ENCODE peak calls at places on chromosome 20, in six cellular contexts. J is fibroblast of lung, N is K562, S is iPS DF 6.9, G is adrenal gland, T is left ventricle myocardium inferior. I is an unnamed sample.

GRCh38 chr20:8454137-8454712 is 322.2 kb downstream of the PLCB1 start:
- DNase-seq in S (peak; percentile 29), J (peak; percentile 88), T (no peak), N (no peak), G (peak; percentile 79), I (peak; percentile 23)

GRCh38 chr20:58077282-58077681 is 151.2 kb downstream of the ANKRD60 start:
- DNase-seq in N (no peak), J (no peak), G (no peak), T (no peak), S (no peak), I (no peak)

GRCh38 chr20:51446656-51447055 is 95.9 kb downstream of the NFATC2 start:
- DNase-seq in S (no peak), G (peak; percentile 44), J (peak; percentile 78), N (peak; percentile 44), T (no peak), I (no peak)

GRCh38 chr20:47351643-47352331 is 4.7 kb downstream of the ZMYND8 start:
- DNase-seq in S (no peak), G (no peak), T (no peak), J (no peak), N (peak; percentile 72), I (no peak)

GRCh38 chr20:48128436-48128835 is 343.2 kb upstream of the SULF2 start:
- DNase-seq in J (no peak), G (no peak), T (no peak), S (no peak), N (no peak), I (no peak)

GRCh38 chr20:19761853-19762252 is 3.8 kb downstream of the RIN2 start:
- DNase-seq in J (no peak), G (no peak), T (no peak), S (no peak), N (no peak), I (peak; percentile 18)

GRCh38 chr20:33832113-33832853 is 21.1 kb downstream of the CHMP4B start:
- DNase-seq in G (peak; percentile 23), N (no peak), J (no peak), S (no peak), T (no peak), I (no peak)

GRCh38 chr20:33866398-33867079 is 55.4 kb downstream of the CHMP4B start:
- DNase-seq in T (no peak), S (no peak), N (no peak), G (no peak), J (no peak), I (no peak)

GRCh38 chr20:4848041-4848440 is 126.3 kb downstream of the PRND start:
- DNase-seq in G (no peak), N (no peak), S (no peak), T (no peak), J (no peak), I (no peak)

GRCh38 chr20:32474009-32474716 is 111.0 kb downstream of the NOL4L start:
- DNase-seq in G (peak; percentile 48), J (no peak), N (peak; percentile 44), T (no peak), S (no peak), I (no peak)

GRCh38 chr20:4873396-4873795 is 127.9 kb downstream of the SLC23A2 start:
- DNase-seq in S (no peak), T (no peak), J (no peak), N (no peak), G (no peak), I (no peak)

GRCh38 chr20:59628171-59628570 is 23.8 kb downstream of the PHACTR3 start:
- DNase-seq in G (no peak), J (no peak), S (no peak), T (no peak), N (no peak), I (no peak)

GRCh38 chr20:6632187-6632586 is 135.3 kb upstream of the BMP2 start:
- DNase-seq in T (peak; percentile 27), S (no peak), G (peak; percentile 73), J (peak; percentile 61), N (peak; percentile 1), I (no peak)

GRCh38 chr20:48503166-48503815 is 324.5 kb downstream of the PREX1 start:
- DNase-seq in N (no peak), T (no peak), S (no peak), J (no peak), G (no peak), I (no peak)

GRCh38 chr20:11153819-11154218 is 480.0 kb upstream of the JAG1 start:
- DNase-seq in S (no peak), J (no peak), T (no peak), N (no peak), G (no peak), I (no peak)

GRCh38 chr20:10314198-10314597 is 95.6 kb downstream of the SNAP25 start:
- DNase-seq in N (no peak), J (peak; percentile 88), T (no peak), S (no peak), G (no peak), I (no peak)

GRCh38 chr20:59273699-59274380 is 26.6 kb upstream of the EDN3 start:
- DNase-seq in J (no peak), S (no peak), N (peak; percentile 1), T (no peak), G (no peak), I (no peak)

GRCh38 chr20:32285621-32286334 is 8.3 kb downstream of the KIF3B start:
- DNase-seq in J (peak; percentile 57), N (peak; percentile 87), S (no peak), G (no peak), T (no peak), I (no peak)

GRCh38 chr20:22836211-22836610 is 198.9 kb upstream of the SSTR4 start:
- DNase-seq in S (no peak), T (no peak), J (no peak), G (no peak), N (no peak), I (no peak)

GRCh38 chr20:56259948-56260347 is 11.4 kb downstream of the MC3R start:
- DNase-seq in N (no peak), J (no peak), S (no peak), T (no peak), G (no peak), I (no peak)

DNA sequence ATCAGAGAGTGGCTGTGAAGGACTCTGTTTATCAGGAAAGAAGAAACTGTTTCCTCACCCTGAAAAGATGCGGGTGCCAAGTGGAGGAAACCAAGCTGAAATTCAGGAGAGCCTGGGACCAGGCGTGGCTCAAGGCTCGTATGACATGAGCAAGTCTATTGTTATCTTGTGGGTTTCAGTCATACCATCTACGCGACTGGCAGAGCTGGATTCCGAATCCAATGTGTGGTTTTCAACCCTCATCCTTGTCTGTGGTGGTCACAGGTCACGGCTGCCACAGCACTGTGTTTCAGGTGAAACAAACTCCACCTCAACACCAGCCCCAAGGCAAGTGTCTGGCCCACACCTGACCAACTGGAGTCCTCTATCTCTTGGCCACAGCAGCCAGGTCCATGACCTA is 9.1 kb downstream of the MC3R start:
- DNase-seq in G (no peak), N (no peak), J (no peak), T (no peak), S (no peak), I (no peak)
- H3K9me3 ChIP-seq in G (no peaks in the 10 kb centered on the region), N (no peaks in the 10 kb centered on the region), J (no peaks in the 10 kb centered on the region), T (no peaks in the 10 kb centered on the region), S (peaks cover 5% of the 10 kb centered on the region), I (no peaks in the 10 kb centered on the region)

DNA sequence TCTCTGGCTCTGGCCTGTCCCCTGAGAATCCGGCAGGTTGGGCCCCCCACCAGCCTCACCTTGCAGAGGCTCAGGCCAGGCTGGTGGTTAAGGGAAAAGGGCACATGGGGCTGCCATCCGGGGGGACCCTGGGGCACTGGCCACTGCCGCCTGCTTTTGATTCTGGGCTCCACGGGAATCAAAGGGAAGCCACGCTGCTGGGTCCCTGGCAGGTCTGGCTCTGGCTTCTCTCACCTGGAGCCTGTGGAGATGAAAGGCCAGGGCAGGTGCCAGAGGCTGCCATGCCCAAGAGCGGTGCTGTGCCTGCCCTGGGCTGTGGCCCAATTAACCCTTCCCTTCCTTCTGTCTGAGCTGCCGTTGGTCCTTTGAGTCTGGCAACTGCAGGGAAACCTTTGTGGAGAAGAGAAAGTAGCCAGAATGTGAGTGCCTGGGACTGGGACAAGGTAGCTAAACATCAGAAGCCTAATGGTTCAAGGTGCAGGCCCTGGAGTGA is 9.4 kb upstream of the CDH22 start:
- DNase-seq in G (no peak), T (no peak), S (no peak), J (no peak), N (no peak), I (no peak)
- H3K27me3 ChIP-seq in G (peaks cover 33% of the 10 kb centered on the region), T (peaks cover 98% of the 10 kb centered on the region), S (peaks cover 7% of the 10 kb centered on the region), J (peaks cover 53% of the 10 kb centered on the region), N (peaks cover 38% of the 10 kb centered on the region), I (peaks cover 63% of the 10 kb centered on the region)

GRCh38 chr20:3189561-3190131 is 14.8 kb downstream of the DDRGK1 start:
- DNase-seq in T (no peak), S (no peak), N (no peak), J (no peak), G (no peak), I (no peak)

GRCh38 chr20:3188823-3189413 is 15.6 kb downstream of the DDRGK1 start:
- DNase-seq in S (no peak), N (no peak), J (no peak), T (no peak), G (no peak), I (no peak)

GRCh38 chr20:3192226-3193015 is 12.1 kb downstream of the DDRGK1 start:
- DNase-seq in N (no peak), G (no peak), T (no peak), J (no peak), S (no peak), I (no peak)

GRCh38 chr20:3193806-3194616 is 10.5 kb downstream of the DDRGK1 start:
- DNase-seq in J (no peak), S (no peak), G (no peak), T (no peak), N (no peak), I (no peak)

DNA sequence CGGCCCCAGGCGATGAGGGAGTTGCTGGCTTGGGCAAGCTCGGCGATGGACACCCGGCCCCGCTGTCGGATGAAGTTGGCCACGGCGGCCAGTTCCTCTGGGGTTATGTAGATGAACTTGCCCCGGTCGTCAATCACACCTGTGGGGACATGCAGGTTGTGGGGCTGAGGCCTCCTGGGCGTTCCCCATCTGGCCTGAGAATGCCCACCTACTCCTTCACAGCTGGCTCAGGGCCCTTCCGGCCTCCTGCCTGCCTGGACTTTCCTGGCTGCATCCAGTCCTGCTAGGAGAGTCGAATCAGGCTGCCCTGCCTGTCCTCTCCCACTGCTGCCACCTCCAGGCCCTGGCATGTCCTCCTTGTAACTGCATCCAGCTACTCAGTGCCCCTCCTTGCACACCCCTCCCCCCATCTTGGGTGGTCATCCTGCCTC is 13.8 kb downstream of the DDRGK1 start:
- DNase-seq in T (no peak), S (no peak), G (no peak), J (no peak), N (no peak), I (no peak)
- H3K36me3 ChIP-seq in T (peaks cover 63% of the 10 kb centered on the region), S (peaks cover 28% of the 10 kb centered on the region), G (no peaks in the 10 kb centered on the region), J (peaks cover 26% of the 10 kb centered on the region), N (peaks cover 58% of the 10 kb centered on the region), I (peaks cover 62% of the 10 kb centered on the region)

DNA sequence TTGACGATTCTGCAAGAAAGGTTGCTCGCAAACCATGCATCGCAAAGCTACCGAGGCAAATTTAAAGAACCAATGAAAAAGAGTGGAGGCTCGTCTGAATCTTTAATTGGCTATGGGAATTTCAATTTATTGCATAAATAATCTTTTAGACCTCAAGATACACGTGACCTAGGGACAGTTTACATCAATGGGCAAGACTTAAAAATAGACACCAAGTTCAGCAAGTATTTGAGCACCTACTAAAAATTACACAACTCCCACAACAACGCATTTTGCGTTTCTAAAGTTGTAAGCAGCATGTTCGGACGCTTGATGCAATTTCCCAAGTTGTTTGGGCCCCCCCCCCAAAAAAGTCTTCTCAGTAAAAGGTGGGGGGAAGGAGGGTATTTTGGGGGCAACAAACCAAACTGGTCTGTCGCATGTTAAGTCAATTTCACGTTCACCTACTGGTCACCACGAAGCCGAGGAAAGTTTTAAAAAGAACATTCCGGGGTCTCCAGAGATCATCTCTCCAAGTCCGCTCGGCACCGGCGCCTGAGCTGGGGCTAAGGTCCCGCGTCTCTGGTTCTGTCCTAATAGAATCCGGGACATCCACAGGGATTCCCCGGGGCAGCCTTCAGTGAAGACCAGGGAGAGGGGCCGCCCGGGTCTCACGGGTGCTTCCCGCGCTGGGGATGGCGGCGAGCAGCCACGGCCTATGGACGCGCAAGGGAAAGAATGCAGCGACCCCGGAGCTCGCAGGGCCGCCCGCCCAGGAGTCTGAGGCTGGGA is 814 bp downstream of the SNX5 start:
- DNase-seq in S (no peak), N (no peak), J (peak; percentile 84), G (peak; percentile 44), T (no peak), I (no peak)
- H3K9me3 ChIP-seq in S (no peaks in the 10 kb centered on the region), N (no peaks in the 10 kb centered on the region), J (no peaks in the 10 kb centered on the region), G (no peaks in the 10 kb centered on the region), T (no peaks in the 10 kb centered on the region), I (no peaks in the 10 kb centered on the region)